ENCODE peak calls at places on chromosomes 11 and 22, in four cellular contexts. One of them, this sample, is unnamed.

GRCh38 chr22:41512421-41513194 is 31.7 kb downstream of the POLR3H start:
- DNase-seq in GM12878: no peak
- DNase-seq in HepG2: peak
- DNase-seq in K562: peak
- DNase-seq in this sample: peak

GRCh38 chr11:12413141-12414055 is 36.0 kb downstream of the PARVA start:
- DNase-seq in HepG2: no peak
- DNase-seq in K562: no peak
- DNase-seq in GM12878: no peak
- DNase-seq in this sample: no peak

GRCh38 chr11:69172674-69173073 is 16.9 kb downstream of the SMIM38 start:
- DNase-seq in GM12878: no peak
- DNase-seq in HepG2: no peak
- DNase-seq in K562: no peak
- DNase-seq in this sample: peak

GRCh38 chr11:62217191-62217748 is 8.8 kb downstream of the SCGB2A1 start:
- DNase-seq in GM12878: no peak
- DNase-seq in HepG2: peak
- DNase-seq in K562: no peak
- DNase-seq in this sample: peak

GRCh38 chr11:118092907-118093571 is 6.3 kb upstream of the SMIM35 start:
- DNase-seq in GM12878: no peak
- DNase-seq in K562: peak
- DNase-seq in HepG2: peak
- DNase-seq in this sample: no peak

GRCh38 chr22:48432721-48433518 is 1394.8 kb downstream of the BRD1 start:
- DNase-seq in GM12878: no peak
- DNase-seq in K562: no peak
- DNase-seq in HepG2: no peak
- DNase-seq in this sample: no peak

GRCh38 chr11:117107701-117108590 is 9.7 kb upstream of the SIK3 start:
- DNase-seq in HepG2: no peak
- DNase-seq in GM12878: no peak
- DNase-seq in K562: no peak
- DNase-seq in this sample: no peak

GRCh38 chr11:93842461-93842860 is 8.0 kb downstream of the VSTM5 start:
- DNase-seq in K562: peak
- DNase-seq in GM12878: no peak
- DNase-seq in HepG2: no peak
- DNase-seq in this sample: no peak

GRCh38 chr11:18309691-18310090 is 12.2 kb downstream of the HPS5 start:
- DNase-seq in K562: no peak
- DNase-seq in HepG2: no peak
- DNase-seq in GM12878: no peak
- DNase-seq in this sample: no peak

GRCh38 chr11:17593466-17594245 is 46.6 kb downstream of the OTOG start:
- DNase-seq in HepG2: no peak
- DNase-seq in GM12878: no peak
- DNase-seq in K562: no peak
- DNase-seq in this sample: no peak

GRCh38 chr11:116578971-116579687 is 193.7 kb downstream of the BUD13 start:
- DNase-seq in HepG2: peak
- DNase-seq in K562: no peak
- DNase-seq in GM12878: no peak
- DNase-seq in this sample: peak

GRCh38 chr11:96152623-96153022 is 190.4 kb downstream of the MAML2 start:
- DNase-seq in HepG2: no peak
- DNase-seq in GM12878: no peak
- DNase-seq in K562: no peak
- DNase-seq in this sample: no peak

GRCh38 chr11:2525941-2526807 is 81.4 kb downstream of the KCNQ1 start:
- DNase-seq in K562: no peak
- DNase-seq in GM12878: no peak
- DNase-seq in HepG2: no peak
- DNase-seq in this sample: no peak

GRCh38 chr11:36009469-36009868 is 65.6 kb downstream of the LDLRAD3 start:
- DNase-seq in K562: no peak
- DNase-seq in GM12878: no peak
- DNase-seq in HepG2: no peak
- DNase-seq in this sample: no peak

GRCh38 chr22:36439481-36440271 is 41.8 kb downstream of the TXN2 start:
- DNase-seq in HepG2: peak
- DNase-seq in K562: peak
- DNase-seq in GM12878: no peak
- DNase-seq in this sample: no peak

GRCh38 chr11:2100361-2101170 is 38.6 kb downstream of the IGF2 start:
- DNase-seq in GM12878: no peak
- DNase-seq in HepG2: no peak
- DNase-seq in K562: peak
- DNase-seq in this sample: no peak

GRCh38 chr11:78420255-78420764 is 2.7 kb upstream of the GAB2 start:
- DNase-seq in K562: peak
- DNase-seq in GM12878: no peak
- DNase-seq in HepG2: peak
- DNase-seq in this sample: peak

GRCh38 chr11:118238947-118239346 is 13.2 kb downstream of the MPZL3 start:
- DNase-seq in K562: no peak
- DNase-seq in HepG2: no peak
- DNase-seq in GM12878: no peak
- DNase-seq in this sample: peak

GRCh38 chr11:2377511-2378443 is 667 bp downstream of the CD81 start:
- DNase-seq in GM12878: no peak
- DNase-seq in K562: peak
- DNase-seq in HepG2: no peak
- DNase-seq in this sample: peak

GRCh38 chr11:78037056-78037455 is 14.0 kb upstream of the KCTD14 start:
- DNase-seq in HepG2: peak
- DNase-seq in K562: no peak
- DNase-seq in GM12878: no peak
- DNase-seq in this sample: no peak

GRCh38 chr11:57792870-57793269 is 31.3 kb downstream of the CTNND1 start:
- DNase-seq in K562: no peak
- DNase-seq in GM12878: no peak
- DNase-seq in HepG2: no peak
- DNase-seq in this sample: no peak

GRCh38 chr11:8331767-8332166 is 68.1 kb upstream of the LMO1 start:
- DNase-seq in GM12878: no peak
- DNase-seq in HepG2: no peak
- DNase-seq in K562: no peak
- DNase-seq in this sample: no peak

GRCh38 chr11:297666-298405 is 1.5 kb downstream of the IFITM5 start:
- DNase-seq in HepG2: peak
- DNase-seq in GM12878: no peak
- DNase-seq in K562: peak
- DNase-seq in this sample: no peak

GRCh38 chr11:66562275-66562674 is 6.1 kb downstream of the CTSF start:
- DNase-seq in GM12878: no peak
- DNase-seq in HepG2: no peak
- DNase-seq in K562: no peak
- DNase-seq in this sample: no peak

GRCh38 chr11:44464741-44465140 is 100.7 kb upstream of the CD82 start:
- DNase-seq in HepG2: peak
- DNase-seq in GM12878: no peak
- DNase-seq in K562: no peak
- DNase-seq in this sample: peak

GRCh38 chr11:113470233-113470632 is 5.0 kb downstream of the DRD2 start:
- DNase-seq in GM12878: no peak
- DNase-seq in K562: no peak
- DNase-seq in HepG2: no peak
- DNase-seq in this sample: no peak

GRCh38 chr11:3132831-3133455 is 32.2 kb downstream of the OSBPL5 start:
- DNase-seq in K562: no peak
- DNase-seq in HepG2: no peak
- DNase-seq in GM12878: no peak
- DNase-seq in this sample: no peak

GRCh38 chr11:64629796-64630562 is 39.0 kb downstream of the SLC22A12 start:
- DNase-seq in K562: peak
- DNase-seq in GM12878: no peak
- DNase-seq in HepG2: no peak
- DNase-seq in this sample: peak

GRCh38 chr22:42243802-42244060 is 26.7 kb downstream of the TCF20 start:
- DNase-seq in K562: no peak
- DNase-seq in HepG2: no peak
- DNase-seq in GM12878: no peak
- DNase-seq in this sample: no peak

GRCh38 chr11:4464216-4465159 is 15.4 kb downstream of the OR52K2 start:
- DNase-seq in HepG2: no peak
- DNase-seq in GM12878: no peak
- DNase-seq in K562: no peak
- DNase-seq in this sample: peak

GRCh38 chr11:70799386-70799785 is 401.1 kb downstream of the CTTN start:
- DNase-seq in HepG2: no peak
- DNase-seq in GM12878: no peak
- DNase-seq in K562: no peak
- DNase-seq in this sample: no peak

DNA sequence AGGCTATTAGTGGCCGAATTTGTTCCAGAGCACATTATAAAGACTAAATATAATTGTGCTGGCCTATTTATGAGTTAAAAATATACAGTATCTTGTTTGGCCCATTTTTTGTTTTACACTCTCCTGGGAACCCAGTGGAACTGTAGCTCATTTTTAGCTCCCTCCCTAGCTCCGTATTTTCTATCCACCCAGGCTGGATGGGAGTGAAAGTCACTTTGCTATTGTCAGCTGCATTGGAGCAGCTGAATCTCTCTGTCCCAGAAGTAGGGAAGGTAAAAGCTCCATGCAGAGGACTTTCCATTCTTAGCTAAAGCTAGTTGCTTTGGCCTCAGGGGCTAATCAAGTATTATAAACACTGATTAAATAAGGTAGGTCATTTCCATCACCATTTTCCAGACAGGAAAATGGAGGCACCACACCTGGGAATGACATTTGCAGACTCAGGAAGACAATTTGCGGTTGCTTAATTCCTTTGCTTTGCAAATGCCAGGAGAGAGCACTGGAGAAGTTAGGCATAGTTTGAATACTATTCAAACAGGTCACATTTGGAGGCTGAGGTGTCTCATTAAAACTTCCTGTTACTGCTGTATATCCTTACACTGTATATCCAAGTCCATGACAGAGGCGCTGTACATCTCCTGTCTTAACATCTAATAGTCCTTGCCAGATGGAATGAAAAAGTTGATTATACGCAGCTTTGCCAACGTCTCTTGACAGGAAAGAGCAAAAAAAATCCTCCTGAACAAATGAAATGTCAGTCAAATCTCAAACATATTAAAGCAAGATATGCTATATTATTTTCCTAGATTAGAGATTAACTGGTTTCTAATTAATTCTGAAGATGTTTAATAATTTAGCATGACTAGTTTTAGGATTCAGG is 338.1 kb upstream of the KIRREL3 start:
- DNase-seq in HepG2: no peak
- DNase-seq in GM12878: no peak
- DNase-seq in K562: no peak
- DNase-seq in this sample: peak
- TF ChIP-seq POLR2AphosphoS5 in HepG2: no peak
- TF ChIP-seq POLR2AphosphoS5 in GM12878: no peak
- TF ChIP-seq POLR2AphosphoS5 in K562: no peak
- TF ChIP-seq POLR2AphosphoS5 in this sample: no peak

GRCh38 chr11:121068787-121069186 is 32.3 kb upstream of the TECTA start:
- DNase-seq in K562: no peak
- DNase-seq in GM12878: no peak
- DNase-seq in HepG2: no peak
- DNase-seq in this sample: no peak

GRCh38 chr11:121067026-121067425 is 34.0 kb upstream of the TECTA start:
- DNase-seq in HepG2: no peak
- DNase-seq in K562: no peak
- DNase-seq in GM12878: no peak
- DNase-seq in this sample: no peak

GRCh38 chr11:121067912-121068652 is 33.0 kb upstream of the TECTA start:
- DNase-seq in K562: no peak
- DNase-seq in HepG2: no peak
- DNase-seq in GM12878: no peak
- DNase-seq in this sample: no peak

GRCh38 chr11:121066623-121067022 is 34.4 kb upstream of the TECTA start:
- DNase-seq in GM12878: no peak
- DNase-seq in K562: no peak
- DNase-seq in HepG2: no peak
- DNase-seq in this sample: no peak

DNA sequence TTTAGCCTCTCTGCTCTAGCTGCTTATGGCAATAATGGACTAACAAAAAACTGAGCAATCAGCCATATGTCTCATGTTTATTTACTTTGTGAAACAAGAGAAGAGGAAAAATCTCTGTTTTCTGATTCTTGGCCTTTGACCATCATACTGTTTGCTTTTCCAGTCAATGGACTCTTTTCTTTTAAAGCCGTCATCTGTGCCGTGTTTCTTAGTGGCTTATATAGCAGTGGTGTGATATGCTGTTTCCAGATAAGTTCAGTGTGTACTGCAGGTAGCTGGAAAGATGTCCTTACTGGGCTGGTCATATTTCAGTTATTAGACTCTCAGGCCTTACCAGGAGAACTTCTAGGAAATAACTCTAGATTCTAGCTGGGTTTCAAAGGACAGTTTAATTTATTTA is 33.6 kb upstream of the TECTA start:
- DNase-seq in GM12878: no peak
- DNase-seq in K562: no peak
- DNase-seq in HepG2: peak
- DNase-seq in this sample: no peak
- TF ChIP-seq JUNB in GM12878: no peak
- TF ChIP-seq JUNB in K562: no peak
- TF ChIP-seq JUNB in HepG2: no peak
- TF ChIP-seq JUNB in this sample: no peak

GRCh38 chr11:76975513-76975912 is 58.7 kb upstream of the B3GNT6 start:
- DNase-seq in HepG2: no peak
- DNase-seq in K562: no peak
- DNase-seq in GM12878: no peak
- DNase-seq in this sample: no peak

GRCh38 chr11:76974179-76974891 is 59.9 kb upstream of the B3GNT6 start:
- DNase-seq in HepG2: no peak
- DNase-seq in K562: no peak
- DNase-seq in GM12878: no peak
- DNase-seq in this sample: no peak

GRCh38 chr11:76977791-76978190 is 56.4 kb upstream of the B3GNT6 start:
- DNase-seq in K562: no peak
- DNase-seq in HepG2: no peak
- DNase-seq in GM12878: no peak
- DNase-seq in this sample: no peak

DNA sequence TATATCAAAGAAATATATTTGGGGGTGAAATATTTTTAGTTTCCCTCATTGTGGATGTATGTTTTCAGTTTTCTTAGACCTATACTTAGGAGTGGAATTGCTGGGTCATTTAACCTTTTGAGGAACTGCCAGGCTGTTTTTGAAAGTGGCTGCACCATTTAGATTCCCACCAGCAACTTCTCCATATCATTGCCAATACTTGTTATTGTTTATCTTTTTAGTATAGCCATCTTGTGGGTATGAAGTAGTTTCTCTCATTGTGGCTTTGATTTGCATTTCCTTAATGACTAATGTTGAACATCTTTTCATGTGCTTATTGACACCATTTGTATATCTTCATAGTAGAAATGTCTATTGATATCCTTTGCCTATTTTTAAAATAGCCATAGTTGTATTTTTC is 62.1 kb upstream of the B3GNT6 start:
- DNase-seq in HepG2: no peak
- DNase-seq in K562: no peak
- DNase-seq in GM12878: no peak
- DNase-seq in this sample: no peak
- TF ChIP-seq POLR2AphosphoS5 in HepG2: no peak
- TF ChIP-seq POLR2AphosphoS5 in K562: no peak
- TF ChIP-seq POLR2AphosphoS5 in GM12878: no peak
- TF ChIP-seq POLR2AphosphoS5 in this sample: no peak

GRCh38 chr11:123707606-123708205 is 33.8 kb downstream of the ZNF202 start:
- DNase-seq in K562: peak
- DNase-seq in HepG2: peak
- DNase-seq in GM12878: peak
- DNase-seq in this sample: peak
- TF ChIP-seq JUNB in K562: no peak
- TF ChIP-seq JUNB in HepG2: no peak
- TF ChIP-seq JUNB in GM12878: no peak
- TF ChIP-seq JUNB in this sample: no peak

This sample was measured in GM23338.